ENCODE peak calls at places on chromosomes 2 and 18, in five cellular contexts. N, O, E, Q and H are unnamed samples.

GRCh38 chr18:53134711-53135110 is 794.7 kb downstream of the DCC start:
- DNase-seq in N (no peak), O (no peak), E (no peak), Q (no peak), H (no peak)

GRCh38 chr18:55908790-55909408 is 320.9 kb upstream of the TCF4 start:
- DNase-seq in N (no peak), O (no peak), E (no peak), Q (no peak), H (no peak)

GRCh38 chr2:241314181-241314932 is 1.1 kb downstream of the HDLBP start:
- DNase-seq in N (no peak), O (peak), E (no peak), Q (peak), H (no peak)

GRCh38 chr2:45849491-45850283 is 198.2 kb downstream of the PRKCE start:
- DNase-seq in N (no peak), O (no peak), E (no peak), Q (no peak), H (no peak)

GRCh38 chr2:73214120-73215035 is at the start of gene SMYD5:
- DNase-seq in N (peak), O (peak), E (peak), Q (peak), H (peak)

GRCh38 chr2:45319683-45320082 is 291.4 kb downstream of the SRBD1 start:
- DNase-seq in N (no peak), O (no peak), E (no peak), Q (no peak), H (no peak)

GRCh38 chr2:53969285-53970094 is 1.3 kb downstream of the PSME4 start:
- DNase-seq in N (peak), O (peak), E (peak), Q (peak), H (peak)

GRCh38 chr18:5093902-5094301 is 103.2 kb downstream of the AKAIN1 start:
- DNase-seq in N (no peak), O (no peak), E (no peak), Q (no peak), H (no peak)

DNA sequence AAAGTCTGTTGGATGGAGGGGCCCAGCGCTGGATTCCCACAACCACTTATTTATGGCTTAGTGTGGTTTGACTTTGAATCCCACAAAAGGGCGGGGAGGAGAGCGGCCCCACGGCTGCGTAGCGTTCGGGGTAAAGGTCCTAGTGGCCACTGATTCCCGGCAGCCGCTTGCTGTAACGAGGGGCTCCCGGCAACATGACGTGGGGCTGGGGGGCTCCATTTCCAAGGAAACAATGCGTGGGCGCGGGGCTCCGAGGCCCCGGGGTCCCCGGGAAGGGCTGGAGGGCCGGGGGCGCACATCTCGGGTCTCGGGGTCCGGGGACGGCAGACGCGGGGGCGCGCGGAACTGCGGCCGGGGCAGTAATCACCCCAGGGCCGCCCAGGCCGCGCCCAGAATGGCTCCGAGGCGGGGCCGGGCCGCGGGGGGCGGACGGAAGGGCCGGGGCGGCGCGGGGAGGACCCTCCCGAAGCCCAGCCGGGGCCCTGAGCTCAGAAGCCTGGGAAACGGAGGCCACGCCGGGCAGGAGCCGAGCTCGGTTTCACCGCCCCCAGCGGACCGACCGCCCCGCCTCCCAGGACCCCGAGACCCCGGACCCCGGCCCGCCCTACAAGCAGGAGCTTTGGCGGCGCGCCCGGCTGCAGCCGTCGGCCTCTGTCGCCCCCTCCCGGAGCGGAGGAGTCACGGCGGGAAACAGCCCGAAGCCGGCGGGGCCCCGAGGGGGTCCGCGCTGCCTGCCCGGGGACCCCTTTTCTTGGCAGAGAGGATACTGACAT is 11.9 kb upstream of the MLPH start:
- DNase-seq in N (peak), O (peak), E (peak), Q (peak), H (peak)
- TF ChIP-seq POLR2A in N (peak), O (peak), E (no peak), Q (no peak), H (peak)

DNA sequence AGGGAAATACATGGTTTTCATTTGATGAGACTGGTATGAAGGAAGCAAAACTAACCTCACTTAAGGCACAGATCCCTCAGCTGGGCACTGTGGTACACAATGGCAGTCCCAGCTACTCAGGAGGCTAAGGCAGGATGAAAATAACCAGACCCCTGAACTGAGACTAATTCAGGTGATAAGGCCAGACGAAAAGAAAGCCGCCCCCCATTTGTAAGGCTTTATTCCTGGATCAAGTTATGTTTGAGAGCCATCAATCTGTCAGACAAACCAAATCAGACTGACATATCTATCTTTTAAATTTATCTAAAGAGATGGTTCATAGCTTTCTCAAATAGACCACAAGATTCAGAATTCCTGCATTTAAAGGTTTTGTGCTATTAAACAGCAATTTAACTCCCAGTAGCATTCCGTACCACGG is 4.1 kb downstream of the SRSF7 start:
- DNase-seq in N (no peak), O (no peak), E (no peak), Q (no peak), H (no peak)
- TF ChIP-seq POLR2A in N (no peak), O (no peak), E (no peak), Q (no peak), H (no peak)

GRCh38 chr2:55268907-55269611 is at the start of gene MTIF2:
- DNase-seq in N (peak), O (peak), E (peak), Q (peak), H (peak)
- TF ChIP-seq POLR2A in N (peak), O (peak), E (peak), Q (peak), H (peak)

GRCh38 chr2:218003994-218004419 is 1.2 kb upstream of the TNS1 start:
- DNase-seq in N (no peak), O (no peak), E (no peak), Q (peak), H (no peak)
- TF ChIP-seq POLR2A in N (no peak), O (no peak), E (no peak), Q (no peak), H (no peak)

GRCh38 chr2:216674376-216674775 is 21.0 kb downstream of the IGFBP5 start:
- DNase-seq in N (no peak), O (no peak), E (no peak), Q (no peak), H (no peak)

GRCh38 chr2:216672466-216672865 is 22.9 kb downstream of the IGFBP5 start:
- DNase-seq in N (no peak), O (no peak), E (no peak), Q (no peak), H (no peak)

GRCh38 chr2:216673609-216674008 is 21.7 kb downstream of the IGFBP5 start:
- DNase-seq in N (no peak), O (no peak), E (no peak), Q (no peak), H (no peak)

GRCh38 chr2:216671791-216672343 is 23.5 kb downstream of the IGFBP5 start:
- DNase-seq in N (no peak), O (no peak), E (no peak), Q (no peak), H (no peak)

DNA sequence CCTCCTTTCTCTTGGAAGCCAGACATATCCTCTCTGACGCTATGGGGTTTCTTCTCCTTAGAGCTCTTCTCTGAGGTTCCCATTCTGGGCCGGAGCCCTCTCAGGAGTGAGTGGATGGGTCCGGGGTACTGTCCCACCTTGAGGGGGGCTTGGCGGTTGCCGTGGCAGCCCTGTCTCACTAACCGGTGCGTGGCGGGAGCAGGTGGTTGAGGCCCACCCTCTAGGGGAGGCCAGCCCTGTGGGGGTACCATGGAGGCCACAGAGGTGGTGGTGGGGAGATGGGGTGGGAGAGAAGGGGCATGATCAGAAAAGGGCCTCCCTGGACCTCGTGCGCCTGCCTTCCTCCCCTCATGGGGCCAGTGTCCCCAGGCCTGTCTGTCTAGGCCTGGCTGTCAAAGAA is 22.4 kb downstream of the IGFBP5 start:
- DNase-seq in N (no peak), O (no peak), E (no peak), Q (no peak), H (no peak)
- TF ChIP-seq POLR2A in N (no peak), O (no peak), E (no peak), Q (no peak), H (no peak)

GRCh38 chr18:62196079-62196478 is 9.0 kb downstream of the RELCH start:
- DNase-seq in N (no peak), O (no peak), E (no peak), Q (no peak), H (peak)
- TF ChIP-seq POLR2A in N (no peak), O (no peak), E (no peak), Q (no peak), H (no peak)

GRCh38 chr2:195555971-195556370 is 101.1 kb upstream of the SLC39A10 start:
- DNase-seq in N (no peak), O (no peak), E (no peak), Q (no peak), H (no peak)

GRCh38 chr2:195561205-195562032 is 95.6 kb upstream of the SLC39A10 start:
- DNase-seq in N (peak), O (peak), E (no peak), Q (peak), H (peak)

GRCh38 chr2:195560209-195560907 is 96.7 kb upstream of the SLC39A10 start:
- DNase-seq in N (no peak), O (no peak), E (no peak), Q (no peak), H (no peak)

GRCh38 chr2:195562624-195563566 is 94.1 kb upstream of the SLC39A10 start:
- DNase-seq in N (no peak), O (no peak), E (no peak), Q (no peak), H (peak)

DNA sequence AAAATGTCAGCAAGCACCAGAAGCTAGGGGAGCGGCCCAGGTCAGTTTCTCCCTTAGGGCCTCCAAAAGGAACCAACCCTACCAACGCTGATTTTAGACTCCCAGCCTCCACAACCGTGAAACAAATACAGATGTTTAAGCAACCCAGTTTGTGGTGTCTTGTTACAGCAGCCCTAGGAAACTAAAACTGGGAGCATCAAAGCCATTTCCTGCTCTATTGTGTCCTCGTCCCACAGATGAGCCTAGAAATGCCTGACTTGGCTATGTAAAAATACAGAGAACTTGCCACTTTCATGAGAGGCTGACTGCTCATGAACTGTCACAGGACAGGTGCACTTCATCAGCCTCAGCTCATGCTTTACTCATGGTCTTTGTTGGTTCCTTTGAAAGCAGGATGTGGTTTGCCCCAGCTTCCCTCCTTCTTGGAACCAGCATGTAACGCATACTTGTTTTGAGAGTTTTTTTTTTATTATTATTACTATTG is 97.6 kb upstream of the SLC39A10 start:
- DNase-seq in N (peak), O (no peak), E (no peak), Q (peak), H (no peak)
- TF ChIP-seq POLR2A in N (no peak), O (no peak), E (no peak), Q (no peak), H (no peak)

GRCh38 chr2:219627105-219628100 is at the start of gene SLC4A3:
- DNase-seq in N (peak), O (peak), E (peak), Q (no peak), H (no peak)
- TF ChIP-seq POLR2A in N (peak), O (no peak), E (no peak), Q (no peak), H (no peak)